ENCODE peak calls at places on chromosomes 1 and 21, in five cellular contexts. O, W, G, L and Y are unnamed samples.

GRCh38 chr1:67429528-67430357 is 459 bp downstream of the SERBP1 start:
- DNase-seq in O (peak), W (no peak), G (no peak), L (peak), Y (no peak)

GRCh38 chr1:232384172-232384571 is 245.8 kb downstream of the SIPA1L2 start:
- DNase-seq in O (no peak), W (no peak), G (no peak), L (peak), Y (no peak)

GRCh38 chr1:232553050-232553754 is 76.7 kb downstream of the SIPA1L2 start:
- DNase-seq in O (no peak), W (no peak), G (no peak), L (peak), Y (no peak)

GRCh38 chr1:22847249-22847648 is 125.4 kb downstream of the LACTBL1 start:
- DNase-seq in O (no peak), W (no peak), G (no peak), L (no peak), Y (no peak)

GRCh38 chr1:13583964-13584791 is 546 bp downstream of the PDPN start:
- DNase-seq in O (peak), W (no peak), G (peak), L (peak), Y (no peak)

GRCh38 chr1:248618878-248619277 is 16.0 kb downstream of the OR2T11 start:
- DNase-seq in O (peak), W (peak), G (peak), L (peak), Y (no peak)

GRCh38 chr21:38293765-38294164 is 37.0 kb downstream of the KCNJ15 start:
- DNase-seq in O (no peak), W (no peak), G (no peak), L (no peak), Y (no peak)

GRCh38 chr21:27513016-27513415 is 546.1 kb upstream of the ADAMTS5 start:
- DNase-seq in O (peak), W (no peak), G (no peak), L (peak), Y (no peak)

GRCh38 chr1:89203166-89203565 is 4.4 kb upstream of the GBP4 start:
- DNase-seq in O (no peak), W (no peak), G (peak), L (peak), Y (no peak)

GRCh38 chr1:6979003-6979577 is 193.8 kb downstream of the CAMTA1 start:
- DNase-seq in O (no peak), W (no peak), G (no peak), L (no peak), Y (no peak)

GRCh38 chr1:217029311-217030157 is 306.3 kb upstream of the ESRRG start:
- DNase-seq in O (peak), W (no peak), G (peak), L (peak), Y (no peak)

GRCh38 chr1:70537788-70538187 is 126.7 kb downstream of the CTH start:
- DNase-seq in O (no peak), W (no peak), G (no peak), L (no peak), Y (no peak)

GRCh38 chr21:38956006-38956405 is 150.3 kb downstream of the ETS2 start:
- DNase-seq in O (no peak), W (no peak), G (no peak), L (no peak), Y (no peak)

GRCh38 chr1:17831619-17832018 is 76.5 kb downstream of the ACTL8 start:
- DNase-seq in O (peak), W (no peak), G (peak), L (peak), Y (peak)

GRCh38 chr1:81702903-81703302 is 97.8 kb upstream of the ADGRL2 start:
- DNase-seq in O (no peak), W (no peak), G (peak), L (peak), Y (no peak)

GRCh38 chr1:180353930-180354329 is 123.9 kb downstream of the LHX4 start:
- DNase-seq in O (no peak), W (no peak), G (no peak), L (no peak), Y (no peak)

GRCh38 chr21:26098758-26099157 is 71.8 kb downstream of the APP start:
- DNase-seq in O (no peak), W (no peak), G (peak), L (no peak), Y (no peak)

GRCh38 chr1:157437301-157437700 is 115.0 kb downstream of the FCRL5 start:
- DNase-seq in O (no peak), W (no peak), G (no peak), L (no peak), Y (no peak)

GRCh38 chr1:29258974-29259801 is 22.9 kb downstream of the PTPRU start:
- DNase-seq in O (peak), W (no peak), G (no peak), L (no peak), Y (no peak)